ENCODE peak calls at places on chromosomes 13 and 19, in eight cellular contexts. O, I, V, K, E, R, Q and A are unnamed samples.

GRCh38 chr19:34963531-34964406 is at the start of gene ZNF792:
- DNase-seq in Q (peak), E (peak), O (peak), K (peak), R (peak), V (peak), I (peak), A (peak)

GRCh38 chr19:3680939-3681338 is 19.3 kb downstream of the PIP5K1C start:
- DNase-seq in K (no peak), E (no peak), I (no peak), O (no peak), V (no peak), Q (no peak), R (no peak), A (no peak)

GRCh38 chr13:109072505-109072904 is 443.1 kb downstream of the MYO16 start:
- DNase-seq in Q (no peak), O (no peak), I (no peak), V (no peak), E (no peak), R (no peak), K (no peak), A (no peak)

GRCh38 chr19:23882493-23882892 is 32.2 kb upstream of the ZNF726 start:
- DNase-seq in Q (no peak), V (no peak), O (no peak), E (no peak), I (no peak), K (no peak), R (no peak), A (no peak)

GRCh38 chr19:55368701-55369563 is 1.3 kb downstream of the IL11 start:
- DNase-seq in Q (no peak), I (no peak), E (peak), O (peak), V (no peak), R (no peak), K (peak), A (peak)

GRCh38 chr19:4722671-4723464 is 774 bp downstream of the DPP9 start:
- DNase-seq in E (peak), I (no peak), V (peak), R (no peak), K (no peak), O (no peak), Q (peak), A (peak)

GRCh38 chr19:52138614-52139290 is 986 bp downstream of the ZNF616 start:
- DNase-seq in Q (no peak), E (peak), I (peak), K (no peak), V (peak), R (peak), O (peak), A (peak)

GRCh38 chr19:3333020-3333583 is 33.3 kb upstream of the NFIC start:
- DNase-seq in R (no peak), E (no peak), I (no peak), O (no peak), V (no peak), K (no peak), Q (no peak), A (no peak)

GRCh38 chr13:98528663-98529064 is 48.2 kb downstream of the STK24 start:
- DNase-seq in Q (peak), O (peak), R (peak), E (no peak), I (no peak), K (no peak), V (peak), A (no peak)

GRCh38 chr19:13437919-13438618 is 68.2 kb downstream of the CACNA1A start:
- DNase-seq in Q (no peak), R (peak), I (no peak), E (no peak), O (no peak), K (no peak), V (no peak), A (no peak)

GRCh38 chr19:38921420-38922274 is 8.9 kb downstream of the SARS2 start:
- DNase-seq in R (no peak), V (no peak), I (no peak), K (no peak), O (no peak), Q (no peak), E (no peak), A (no peak)

GRCh38 chr13:87827479-87827878 is 156.3 kb downstream of the SLITRK5 start:
- DNase-seq in K (no peak), Q (no peak), V (no peak), O (no peak), I (no peak), E (no peak), R (no peak), A (peak)

GRCh38 chr19:16654151-16654550 is 5.8 kb downstream of the SMIM7 start:
- DNase-seq in K (no peak), E (no peak), Q (no peak), O (no peak), V (no peak), R (no peak), I (no peak), A (peak)

GRCh38 chr13:71015021-71015420 is 852.0 kb downstream of the DACH1 start:
- DNase-seq in R (no peak), E (no peak), K (no peak), I (no peak), V (no peak), Q (no peak), O (no peak), A (no peak)

GRCh38 chr19:7718668-7719067 is 13.2 kb downstream of the CLEC4G start:
- DNase-seq in Q (no peak), R (no peak), E (no peak), V (no peak), K (no peak), O (no peak), I (no peak), A (no peak)